ENCODE peak calls at places on chromosomes 12 and 14, in five cellular contexts. One of them, this sample, is unnamed.

GRCh38 chr12:102675672-102676071 is 195.3 kb upstream of the IGF1 start:
- DNase-seq in GM12865: no peak
- DNase-seq in heart left ventricle: no peak
- DNase-seq in D341Med: no peak
- DNase-seq in LoVo: no peak
- DNase-seq in this sample: no peak

GRCh38 chr12:90618606-90619005 is 336.4 kb downstream of the CCER1 start:
- DNase-seq in GM12865: no peak
- DNase-seq in LoVo: no peak
- DNase-seq in D341Med: no peak
- DNase-seq in heart left ventricle: no peak
- DNase-seq in this sample: no peak

GRCh38 chr12:31574803-31575573 is 15.9 kb downstream of the DENND5B start:
- DNase-seq in heart left ventricle: no peak
- DNase-seq in LoVo: no peak
- DNase-seq in GM12865: no peak
- DNase-seq in D341Med: no peak
- DNase-seq in this sample: no peak

GRCh38 chr12:103688659-103689058 is 101.6 kb downstream of the STAB2 start:
- DNase-seq in heart left ventricle: no peak
- DNase-seq in GM12865: peak
- DNase-seq in D341Med: no peak
- DNase-seq in LoVo: no peak
- DNase-seq in this sample: no peak

GRCh38 chr12:114189266-114189665 is 216.7 kb downstream of the TBX5 start:
- DNase-seq in GM12865: no peak
- DNase-seq in heart left ventricle: no peak
- DNase-seq in D341Med: no peak
- DNase-seq in LoVo: no peak
- DNase-seq in this sample: no peak

GRCh38 chr12:70002097-70002911 is 177.3 kb downstream of the MYRFL start:
- DNase-seq in LoVo: no peak
- DNase-seq in GM12865: no peak
- DNase-seq in heart left ventricle: peak
- DNase-seq in D341Med: no peak
- DNase-seq in this sample: no peak

GRCh38 chr14:58677525-58677924 is 39.8 kb downstream of the DACT1 start:
- DNase-seq in LoVo: no peak
- DNase-seq in heart left ventricle: no peak
- DNase-seq in D341Med: no peak
- DNase-seq in GM12865: no peak
- DNase-seq in this sample: no peak

GRCh38 chr12:27937768-27938167 is 34.8 kb downstream of the PTHLH start:
- DNase-seq in D341Med: no peak
- DNase-seq in GM12865: no peak
- DNase-seq in heart left ventricle: no peak
- DNase-seq in LoVo: no peak
- DNase-seq in this sample: no peak

GRCh38 chr14:28952707-28953106 is 186.1 kb downstream of the FOXG1 start:
- DNase-seq in heart left ventricle: no peak
- DNase-seq in LoVo: no peak
- DNase-seq in GM12865: no peak
- DNase-seq in D341Med: no peak
- DNase-seq in this sample: no peak

GRCh38 chr14:89665262-89665661 is 248.2 kb upstream of the FOXN3 start:
- DNase-seq in LoVo: no peak
- DNase-seq in D341Med: no peak
- DNase-seq in GM12865: no peak
- DNase-seq in heart left ventricle: no peak
- DNase-seq in this sample: no peak

GRCh38 chr12:15851919-15852318 is 30.3 kb upstream of the STRAP start:
- DNase-seq in heart left ventricle: no peak
- DNase-seq in LoVo: peak
- DNase-seq in D341Med: no peak
- DNase-seq in GM12865: no peak
- DNase-seq in this sample: no peak

GRCh38 chr14:37563189-37563588 is 31.9 kb downstream of the FOXA1 start:
- DNase-seq in heart left ventricle: no peak
- DNase-seq in D341Med: no peak
- DNase-seq in GM12865: no peak
- DNase-seq in LoVo: no peak
- DNase-seq in this sample: no peak

GRCh38 chr14:75144944-75145343 is 18.1 kb upstream of the NEK9 start:
- DNase-seq in GM12865: no peak
- DNase-seq in LoVo: no peak
- DNase-seq in D341Med: no peak
- DNase-seq in heart left ventricle: no peak
- DNase-seq in this sample: no peak

GRCh38 chr14:23481992-23482813 is 12.7 kb downstream of the NGDN start:
- DNase-seq in D341Med: no peak
- DNase-seq in LoVo: no peak
- DNase-seq in GM12865: no peak
- DNase-seq in heart left ventricle: no peak
- DNase-seq in this sample: peak

GRCh38 chr14:36553650-36554260 is 28.7 kb downstream of the NKX2-8 start:
- DNase-seq in GM12865: peak
- DNase-seq in LoVo: peak
- DNase-seq in D341Med: peak
- DNase-seq in heart left ventricle: no peak
- DNase-seq in this sample: peak

GRCh38 chr12:69102856-69103255 is 136.5 kb upstream of the CPSF6 start:
- DNase-seq in heart left ventricle: no peak
- DNase-seq in GM12865: no peak
- DNase-seq in D341Med: no peak
- DNase-seq in LoVo: no peak
- DNase-seq in this sample: no peak

GRCh38 chr12:124448241-124448954 is 119.0 kb downstream of the NCOR2 start:
- DNase-seq in LoVo: no peak
- DNase-seq in D341Med: no peak
- DNase-seq in GM12865: no peak
- DNase-seq in heart left ventricle: peak
- DNase-seq in this sample: no peak

GRCh38 chr12:101823891-101824290 is 6.9 kb downstream of the GNPTAB start:
- DNase-seq in LoVo: peak
- DNase-seq in D341Med: peak
- DNase-seq in GM12865: peak
- DNase-seq in heart left ventricle: peak
- DNase-seq in this sample: peak

GRCh38 chr14:63974176-63974575 is 121.4 kb downstream of the SYNE2 start:
- DNase-seq in LoVo: no peak
- DNase-seq in D341Med: no peak
- DNase-seq in GM12865: no peak
- DNase-seq in heart left ventricle: no peak
- DNase-seq in this sample: no peak

GRCh38 chr12:106246891-106247730 is 709 bp downstream of the CKAP4 start:
- DNase-seq in heart left ventricle: peak
- DNase-seq in D341Med: peak
- DNase-seq in GM12865: peak
- DNase-seq in LoVo: peak
- DNase-seq in this sample: peak

GRCh38 chr12:2191534-2192153 is 138.9 kb downstream of the CACNA1C start:
- DNase-seq in LoVo: no peak
- DNase-seq in D341Med: no peak
- DNase-seq in GM12865: no peak
- DNase-seq in heart left ventricle: no peak
- DNase-seq in this sample: no peak

GRCh38 chr12:49537709-49538601 is 875 bp upstream of the KCNH3 start:
- DNase-seq in LoVo: no peak
- DNase-seq in GM12865: no peak
- DNase-seq in heart left ventricle: no peak
- DNase-seq in D341Med: peak
- DNase-seq in this sample: no peak

GRCh38 chr12:1306096-1306495 is 288.3 kb downstream of the FBXL14 start:
- DNase-seq in heart left ventricle: no peak
- DNase-seq in LoVo: no peak
- DNase-seq in D341Med: no peak
- DNase-seq in GM12865: no peak
- DNase-seq in this sample: no peak

GRCh38 chr14:65006251-65006721 is 19.6 kb downstream of the FNTB start:
- DNase-seq in D341Med: no peak
- DNase-seq in GM12865: no peak
- DNase-seq in heart left ventricle: no peak
- DNase-seq in LoVo: no peak
- DNase-seq in this sample: no peak

GRCh38 chr14:83838221-83838620 is 1691.7 kb upstream of the FLRT2 start:
- DNase-seq in LoVo: no peak
- DNase-seq in D341Med: no peak
- DNase-seq in GM12865: no peak
- DNase-seq in heart left ventricle: no peak
- DNase-seq in this sample: no peak

GRCh38 chr14:73241481-73242165 is 4.3 kb downstream of the PAPLN start:
- DNase-seq in GM12865: no peak
- DNase-seq in LoVo: no peak
- DNase-seq in heart left ventricle: no peak
- DNase-seq in D341Med: no peak
- DNase-seq in this sample: no peak

GRCh38 chr14:37970696-37971095 is 237.0 kb upstream of the SSTR1 start:
- DNase-seq in GM12865: no peak
- DNase-seq in LoVo: no peak
- DNase-seq in heart left ventricle: no peak
- DNase-seq in D341Med: no peak
- DNase-seq in this sample: no peak

GRCh38 chr12:131692431-131692830 is 18.5 kb upstream of the SFSWAP start:
- DNase-seq in heart left ventricle: no peak
- DNase-seq in GM12865: no peak
- DNase-seq in D341Med: no peak
- DNase-seq in LoVo: no peak
- DNase-seq in this sample: no peak

GRCh38 chr12:127272864-127273263 is 994.1 kb upstream of the TMEM132C start:
- DNase-seq in LoVo: no peak
- DNase-seq in GM12865: no peak
- DNase-seq in D341Med: no peak
- DNase-seq in heart left ventricle: no peak
- DNase-seq in this sample: no peak

GRCh38 chr14:54116972-54117371 is 160.3 kb upstream of the BMP4 start:
- DNase-seq in D341Med: no peak
- DNase-seq in heart left ventricle: no peak
- DNase-seq in LoVo: peak
- DNase-seq in GM12865: no peak
- DNase-seq in this sample: no peak

GRCh38 chr14:100640481-100641273 is 53.5 kb upstream of the BEGAIN start:
- DNase-seq in D341Med: no peak
- DNase-seq in heart left ventricle: no peak
- DNase-seq in LoVo: no peak
- DNase-seq in GM12865: peak
- DNase-seq in this sample: no peak

GRCh38 chr14:56487090-56487667 is 92.4 kb upstream of the TMEM260 start:
- DNase-seq in heart left ventricle: no peak
- DNase-seq in D341Med: no peak
- DNase-seq in GM12865: no peak
- DNase-seq in LoVo: no peak
- DNase-seq in this sample: no peak

GRCh38 chr12:111408686-111409402 is 3.1 kb downstream of the SH2B3 start:
- DNase-seq in heart left ventricle: no peak
- DNase-seq in D341Med: no peak
- DNase-seq in LoVo: no peak
- DNase-seq in GM12865: no peak
- DNase-seq in this sample: no peak

GRCh38 chr14:100857196-100857922 is 31.4 kb downstream of the MEG3 start:
- DNase-seq in D341Med: no peak
- DNase-seq in GM12865: no peak
- DNase-seq in LoVo: no peak
- DNase-seq in heart left ventricle: no peak
- DNase-seq in this sample: no peak

GRCh38 chr14:105203057-105203494 is 22.0 kb upstream of the NUDT14 start:
- DNase-seq in GM12865: peak
- DNase-seq in LoVo: peak
- DNase-seq in D341Med: peak
- DNase-seq in heart left ventricle: peak
- DNase-seq in this sample: peak

This sample was measured in SK-N-DZ.